ENCODE peak calls at places on chromosomes 3 and 15, in nine cellular contexts. L, U, Q, O, C, M, W, E and A are unnamed samples.
A peak's percentile ranks its signal among the peaks of the same experiment; 100 is the strongest.

GRCh38 chr15:26867199-26868007 is 541 bp downstream of the GABRA5 start:
- DNase-seq in L (no peak), U (no peak), Q (no peak), O (no peak), C (peak; percentile 71), M (no peak), W (no peak), E (no peak), A (no peak)

GRCh38 chr3:49500408-49501257 is 30.6 kb downstream of the DAG1 start:
- DNase-seq in L (peak; percentile 96), U (peak; percentile 95), Q (no peak), O (no peak), C (no peak), M (peak; percentile 82), W (peak; percentile 46), E (peak; percentile 83), A (no peak)

GRCh38 chr15:74222231-74222511 is 14.0 kb upstream of the CCDC33 start:
- DNase-seq in L (no peak), U (no peak), Q (no peak), O (no peak), C (no peak), M (no peak), W (no peak), E (no peak), A (no peak)

GRCh38 chr3:154552338-154552737 is 122.3 kb upstream of the GPR149 start:
- DNase-seq in L (no peak), U (no peak), Q (no peak), O (no peak), C (no peak), M (no peak), W (no peak), E (no peak), A (no peak)

GRCh38 chr15:85499498-85499897 is 119.1 kb downstream of the AKAP13 start:
- DNase-seq in L (no peak), U (no peak), Q (no peak), O (no peak), C (no peak), M (no peak), W (no peak), E (no peak), A (no peak)

GRCh38 chr3:46812237-46812791 is 50.9 kb downstream of the MYL3 start:
- DNase-seq in L (no peak), U (peak; percentile 4), Q (peak; percentile 44), O (peak; percentile 73), C (peak; percentile 84), M (peak; percentile 80), W (no peak), E (peak; percentile 33), A (peak; percentile 67)

GRCh38 chr3:156158656-156159295 is 38.4 kb downstream of the KCNAB1 start:
- DNase-seq in L (no peak), U (no peak), Q (no peak), O (no peak), C (no peak), M (no peak), W (no peak), E (no peak), A (no peak)

GRCh38 chr3:62128028-62128427 is 245.3 kb downstream of the FEZF2 start:
- DNase-seq in L (peak; percentile 18), U (no peak), Q (no peak), O (no peak), C (no peak), M (no peak), W (no peak), E (peak; percentile 40), A (no peak)

GRCh38 chr3:187006884-187007630 is 76.7 kb downstream of the ST6GAL1 start:
- DNase-seq in L (no peak), U (no peak), Q (no peak), O (no peak), C (no peak), M (no peak), W (no peak), E (no peak), A (no peak)

GRCh38 chr3:10389341-10389740 is 68.4 kb upstream of the SEC13 start:
- DNase-seq in L (no peak), U (no peak), Q (no peak), O (no peak), C (no peak), M (no peak), W (no peak), E (no peak), A (no peak)

GRCh38 chr3:112873632-112874031 is 27.0 kb upstream of the CD200R1L start:
- DNase-seq in L (no peak), U (no peak), Q (peak; percentile 16), O (no peak), C (no peak), M (no peak), W (no peak), E (no peak), A (peak; percentile 16)

GRCh38 chr15:68205558-68205944 is 419 bp upstream of the CALML4 start:
- DNase-seq in L (no peak), U (no peak), Q (no peak), O (no peak), C (no peak), M (no peak), W (no peak), E (no peak), A (no peak)

GRCh38 chr3:187694801-187695200 is 7.6 kb downstream of the RTP2 start:
- DNase-seq in L (no peak), U (peak; percentile 70), Q (no peak), O (no peak), C (no peak), M (no peak), W (no peak), E (no peak), A (no peak)

GRCh38 chr15:33292718-33293307 is 18.0 kb upstream of the RYR3 start:
- DNase-seq in L (no peak), U (no peak), Q (peak; percentile 61), O (peak; percentile 52), C (peak; percentile 67), M (no peak), W (peak; percentile 52), E (peak; percentile 30), A (no peak)

GRCh38 chr3:45803252-45803935 is 7.1 kb upstream of the SLC6A20 start:
- DNase-seq in L (no peak), U (no peak), Q (no peak), O (no peak), C (no peak), M (no peak), W (no peak), E (no peak), A (no peak)

DNA sequence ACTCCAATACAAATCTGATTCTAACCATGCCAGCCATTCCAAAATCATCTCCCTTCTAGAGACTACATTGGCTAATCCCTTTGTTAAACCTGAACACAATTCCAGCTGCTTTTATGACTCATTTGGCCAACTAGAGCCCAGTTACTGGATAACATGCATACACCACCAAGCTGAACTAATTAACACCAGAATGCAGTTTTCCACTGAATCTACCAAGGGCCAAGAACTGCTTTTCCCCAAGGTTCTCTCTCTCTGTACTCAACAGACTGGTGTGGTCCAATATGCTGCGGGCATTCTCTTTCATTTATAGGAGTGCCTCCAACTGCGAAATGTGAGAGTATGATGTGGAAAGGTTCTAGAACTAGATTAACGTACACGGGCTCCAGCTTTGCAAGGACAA is 1.5 kb downstream of the CHSY1 start:
- DNase-seq in L (no peak), U (peak; percentile 34), Q (no peak), O (no peak), C (no peak), M (no peak), W (peak; percentile 55), E (no peak), A (no peak)
- TF ChIP-seq CTCF in L (no peak), U (peak; percentile 10), Q (no peak), O (no peak), C (no peak), M (no peak), W (no peak), E (no peak), A (no peak)

DNA sequence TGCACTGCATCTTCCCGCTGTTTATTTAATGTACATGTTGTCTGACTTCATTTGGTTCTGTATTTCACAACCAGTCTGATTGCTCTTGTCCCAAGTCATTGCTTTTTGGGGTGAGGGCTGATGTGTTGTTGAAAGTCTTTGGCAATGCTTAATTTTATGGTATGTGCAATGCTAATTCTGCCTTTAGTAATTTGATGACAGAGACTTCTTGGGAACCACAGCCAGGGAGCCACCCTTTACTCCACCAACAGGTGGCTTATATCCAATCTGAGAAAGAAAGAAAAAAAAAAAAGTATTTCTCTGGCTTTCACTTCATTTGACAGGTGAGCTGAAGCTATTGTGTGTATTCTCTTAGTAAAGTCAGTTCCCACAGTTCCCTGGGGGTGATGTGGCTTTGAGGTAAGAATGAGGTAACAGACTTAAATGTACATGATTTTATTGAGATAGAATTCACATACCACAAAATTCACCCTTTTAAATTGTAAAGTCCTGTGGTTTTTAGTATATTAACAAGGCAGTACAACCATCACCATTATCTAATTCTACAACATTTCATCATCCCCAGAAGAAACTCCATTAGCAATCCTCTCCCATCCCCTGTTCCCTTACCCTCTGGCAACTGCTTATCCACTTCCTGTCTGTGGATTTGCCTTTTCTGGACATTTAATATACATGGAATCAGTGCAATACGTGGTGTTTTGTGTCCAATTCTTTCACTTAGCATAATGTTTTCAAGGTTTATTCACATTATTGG is 97.3 kb downstream of the SLCO3A1 start:
- DNase-seq in L (no peak), U (no peak), Q (peak; percentile 31), O (no peak), C (peak; percentile 45), M (no peak), W (peak; percentile 92), E (no peak), A (no peak)
- TF ChIP-seq CTCF in L (peak; percentile 1), U (no peak), Q (peak; percentile 31), O (no peak), C (peak; percentile 16), M (no peak), W (peak; percentile 54), E (no peak), A (no peak)

GRCh38 chr3:100149713-100150112 is 35.4 kb upstream of the FILIP1L start:
- DNase-seq in L (no peak), U (no peak), Q (no peak), O (no peak), C (no peak), M (peak; percentile 62), W (no peak), E (no peak), A (no peak)

GRCh38 chr3:100149130-100149529 is 34.8 kb upstream of the FILIP1L start:
- DNase-seq in L (no peak), U (no peak), Q (no peak), O (no peak), C (no peak), M (no peak), W (no peak), E (no peak), A (no peak)

GRCh38 chr3:100141576-100141975 is 27.3 kb upstream of the FILIP1L start:
- DNase-seq in L (no peak), U (no peak), Q (no peak), O (no peak), C (no peak), M (no peak), W (no peak), E (no peak), A (no peak)

GRCh38 chr3:100140976-100141375 is 26.7 kb upstream of the FILIP1L start:
- DNase-seq in L (no peak), U (no peak), Q (no peak), O (no peak), C (no peak), M (no peak), W (no peak), E (no peak), A (no peak)

GRCh38 chr3:100144255-100144866 is 30.1 kb upstream of the FILIP1L start:
- DNase-seq in L (no peak), U (no peak), Q (no peak), O (peak; percentile 47), C (no peak), M (no peak), W (no peak), E (no peak), A (peak; percentile 58)
- TF ChIP-seq CTCF in L (no peak), U (no peak), Q (peak; percentile 7), O (no peak), C (no peak), M (no peak), W (no peak), E (no peak), A (no peak)

GRCh38 chr3:138049157-138049919 is 39.4 kb downstream of the CLDN18 start:
- DNase-seq in L (peak; percentile 70), U (peak; percentile 17), Q (no peak), O (no peak), C (no peak), M (no peak), W (no peak), E (no peak), A (no peak)
- TF ChIP-seq CTCF in L (peak; percentile 17), U (no peak), Q (no peak), O (no peak), C (peak; percentile 19), M (no peak), W (no peak), E (no peak), A (no peak)